ENCODE peak calls at places on chromosomes 3 and 15, in seven cellular contexts. One of them, this sample, is unnamed.

GRCh38 chr3:187521546-187521945 is 148.6 kb downstream of the SST start:
- DNase-seq in cardiac muscle cell: no peak
- DNase-seq in body of pancreas: no peak
- DNase-seq in neuronal stem cell: no peak
- DNase-seq in transverse colon: no peak
- DNase-seq in left lung: no peak
- DNase-seq in ovary: no peak
- DNase-seq in this sample: no peak

GRCh38 chr3:27467545-27467944 is 16.6 kb downstream of the SLC4A7 start:
- DNase-seq in cardiac muscle cell: peak; percentile 2
- DNase-seq in body of pancreas: no peak
- DNase-seq in neuronal stem cell: no peak
- DNase-seq in transverse colon: no peak
- DNase-seq in left lung: no peak
- DNase-seq in ovary: no peak
- DNase-seq in this sample: no peak

GRCh38 chr3:157520485-157521184 is 17.4 kb upstream of the VEPH1 start:
- DNase-seq in cardiac muscle cell: no peak
- DNase-seq in body of pancreas: no peak
- DNase-seq in neuronal stem cell: no peak
- DNase-seq in transverse colon: no peak
- DNase-seq in left lung: no peak
- DNase-seq in ovary: no peak
- DNase-seq in this sample: no peak

GRCh38 chr3:95815828-95816227 is 998.6 kb upstream of the EPHA6 start:
- DNase-seq in cardiac muscle cell: no peak
- DNase-seq in body of pancreas: no peak
- DNase-seq in neuronal stem cell: no peak
- DNase-seq in transverse colon: no peak
- DNase-seq in left lung: no peak
- DNase-seq in ovary: no peak
- DNase-seq in this sample: no peak

GRCh38 chr15:62323353-62323752 is 158.3 kb upstream of the C2CD4B start:
- DNase-seq in cardiac muscle cell: no peak
- DNase-seq in body of pancreas: no peak
- DNase-seq in neuronal stem cell: no peak
- DNase-seq in transverse colon: no peak
- DNase-seq in left lung: no peak
- DNase-seq in ovary: no peak
- DNase-seq in this sample: no peak

GRCh38 chr15:43912991-43913927 is 86.5 kb downstream of the WDR76 start:
- DNase-seq in cardiac muscle cell: no peak
- DNase-seq in body of pancreas: no peak
- DNase-seq in neuronal stem cell: no peak
- DNase-seq in transverse colon: no peak
- DNase-seq in left lung: no peak
- DNase-seq in ovary: peak; percentile 38
- DNase-seq in this sample: no peak

GRCh38 chr3:14282001-14282705 is 103.5 kb downstream of the LSM3 start:
- DNase-seq in cardiac muscle cell: no peak
- DNase-seq in body of pancreas: no peak
- DNase-seq in neuronal stem cell: no peak
- DNase-seq in transverse colon: no peak
- DNase-seq in left lung: no peak
- DNase-seq in ovary: no peak
- DNase-seq in this sample: no peak

GRCh38 chr15:25408428-25408827 is 30.4 kb downstream of the UBE3A start:
- DNase-seq in cardiac muscle cell: no peak
- DNase-seq in body of pancreas: no peak
- DNase-seq in neuronal stem cell: no peak
- DNase-seq in transverse colon: no peak
- DNase-seq in left lung: no peak
- DNase-seq in ovary: no peak
- DNase-seq in this sample: no peak

GRCh38 chr3:38614651-38615352 is 34.7 kb downstream of the SCN5A start:
- DNase-seq in cardiac muscle cell: no peak
- DNase-seq in body of pancreas: no peak
- DNase-seq in neuronal stem cell: no peak
- DNase-seq in transverse colon: no peak
- DNase-seq in left lung: no peak
- DNase-seq in ovary: no peak
- DNase-seq in this sample: no peak

GRCh38 chr3:171348121-171348520 is 112.1 kb downstream of the TNIK start:
- DNase-seq in cardiac muscle cell: no peak
- DNase-seq in body of pancreas: no peak
- DNase-seq in neuronal stem cell: no peak
- DNase-seq in transverse colon: no peak
- DNase-seq in left lung: no peak
- DNase-seq in ovary: no peak
- DNase-seq in this sample: no peak

GRCh38 chr3:24110051-24110450 is 165.0 kb downstream of the NR1D2 start:
- DNase-seq in cardiac muscle cell: no peak
- DNase-seq in body of pancreas: no peak
- DNase-seq in neuronal stem cell: no peak
- DNase-seq in transverse colon: no peak
- DNase-seq in left lung: no peak
- DNase-seq in ovary: no peak
- DNase-seq in this sample: no peak

GRCh38 chr3:50953825-50954224 is 279.1 kb downstream of the DOCK3 start:
- DNase-seq in cardiac muscle cell: no peak
- DNase-seq in body of pancreas: no peak
- DNase-seq in neuronal stem cell: no peak
- DNase-seq in transverse colon: no peak
- DNase-seq in left lung: no peak
- DNase-seq in ovary: no peak
- DNase-seq in this sample: no peak

GRCh38 chr3:64266065-64266874 is 41.0 kb upstream of the PRICKLE2 start:
- DNase-seq in cardiac muscle cell: no peak
- DNase-seq in body of pancreas: peak; percentile 13
- DNase-seq in neuronal stem cell: no peak
- DNase-seq in transverse colon: peak; percentile 16
- DNase-seq in left lung: no peak
- DNase-seq in ovary: peak; percentile 62
- DNase-seq in this sample: peak; percentile 19

GRCh38 chr3:140602781-140603180 is 75.1 kb upstream of the TRIM42 start:
- DNase-seq in cardiac muscle cell: no peak
- DNase-seq in body of pancreas: no peak
- DNase-seq in neuronal stem cell: no peak
- DNase-seq in transverse colon: no peak
- DNase-seq in left lung: no peak
- DNase-seq in ovary: no peak
- DNase-seq in this sample: no peak

GRCh38 chr3:73602171-73602570 is 22.6 kb downstream of the PDZRN3 start:
- DNase-seq in cardiac muscle cell: no peak
- DNase-seq in body of pancreas: no peak
- DNase-seq in neuronal stem cell: no peak
- DNase-seq in transverse colon: no peak
- DNase-seq in left lung: no peak
- DNase-seq in ovary: no peak
- DNase-seq in this sample: no peak

GRCh38 chr3:73605388-73605787 is 19.4 kb downstream of the PDZRN3 start:
- DNase-seq in cardiac muscle cell: no peak
- DNase-seq in body of pancreas: no peak
- DNase-seq in neuronal stem cell: no peak
- DNase-seq in transverse colon: no peak
- DNase-seq in left lung: no peak
- DNase-seq in ovary: no peak
- DNase-seq in this sample: no peak

GRCh38 chr3:73604491-73604890 is 20.2 kb downstream of the PDZRN3 start:
- DNase-seq in cardiac muscle cell: no peak
- DNase-seq in body of pancreas: no peak
- DNase-seq in neuronal stem cell: no peak
- DNase-seq in transverse colon: no peak
- DNase-seq in left lung: no peak
- DNase-seq in ovary: no peak
- DNase-seq in this sample: no peak

GRCh38 chr3:73605861-73606260 is 18.9 kb downstream of the PDZRN3 start:
- DNase-seq in cardiac muscle cell: no peak
- DNase-seq in body of pancreas: no peak
- DNase-seq in neuronal stem cell: no peak
- DNase-seq in transverse colon: no peak
- DNase-seq in left lung: no peak
- DNase-seq in ovary: no peak
- DNase-seq in this sample: no peak

DNA sequence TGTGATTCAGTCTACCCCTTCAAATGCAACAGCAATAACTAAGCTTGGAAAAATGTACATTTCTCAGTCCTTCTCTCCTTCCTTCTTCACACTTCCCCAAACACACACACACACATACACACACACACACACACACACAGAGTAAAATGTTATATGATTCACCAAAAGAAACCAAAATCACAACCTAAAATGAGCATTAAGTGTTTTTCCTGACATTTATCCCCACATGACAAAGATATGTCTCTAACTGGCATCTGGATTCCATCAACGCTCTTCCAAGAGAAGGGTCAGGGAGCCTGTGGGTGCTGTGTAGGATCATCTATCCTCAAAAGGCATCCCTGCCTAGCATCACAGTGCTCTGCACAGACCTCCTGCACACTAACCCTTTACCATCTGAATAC is 21.0 kb downstream of the PDZRN3 start:
- DNase-seq in cardiac muscle cell: no peak
- DNase-seq in body of pancreas: no peak
- DNase-seq in neuronal stem cell: no peak
- DNase-seq in transverse colon: no peak
- DNase-seq in left lung: no peak
- DNase-seq in ovary: no peak
- DNase-seq in this sample: no peak
- H3K4me3 ChIP-seq in cardiac muscle cell: no peak overlapping the region
- H3K4me3 ChIP-seq in body of pancreas: no peak overlapping the region
- H3K4me3 ChIP-seq in neuronal stem cell: no peak overlapping the region
- H3K4me3 ChIP-seq in transverse colon: no peak overlapping the region
- H3K4me3 ChIP-seq in left lung: no peak overlapping the region
- H3K4me3 ChIP-seq in ovary: no peak overlapping the region
- H3K4me3 ChIP-seq in this sample: no peak overlapping the region

GRCh38 chr3:169787791-169788190 is 14.6 kb downstream of the MYNN start:
- DNase-seq in cardiac muscle cell: no peak
- DNase-seq in body of pancreas: no peak
- DNase-seq in neuronal stem cell: no peak
- DNase-seq in transverse colon: no peak
- DNase-seq in left lung: no peak
- DNase-seq in ovary: no peak
- DNase-seq in this sample: no peak

GRCh38 chr3:169792359-169792758 is 19.2 kb downstream of the MYNN start:
- DNase-seq in cardiac muscle cell: no peak
- DNase-seq in body of pancreas: no peak
- DNase-seq in neuronal stem cell: no peak
- DNase-seq in transverse colon: no peak
- DNase-seq in left lung: no peak
- DNase-seq in ovary: no peak
- DNase-seq in this sample: no peak

GRCh38 chr3:169790687-169791429 is 17.7 kb downstream of the MYNN start:
- DNase-seq in cardiac muscle cell: no peak
- DNase-seq in body of pancreas: no peak
- DNase-seq in neuronal stem cell: no peak
- DNase-seq in transverse colon: no peak
- DNase-seq in left lung: no peak
- DNase-seq in ovary: no peak
- DNase-seq in this sample: no peak

GRCh38 chr3:169781209-169781855 is 8.1 kb downstream of the MYNN start:
- DNase-seq in cardiac muscle cell: no peak
- DNase-seq in body of pancreas: no peak
- DNase-seq in neuronal stem cell: no peak
- DNase-seq in transverse colon: no peak
- DNase-seq in left lung: no peak
- DNase-seq in ovary: no peak
- DNase-seq in this sample: no peak

DNA sequence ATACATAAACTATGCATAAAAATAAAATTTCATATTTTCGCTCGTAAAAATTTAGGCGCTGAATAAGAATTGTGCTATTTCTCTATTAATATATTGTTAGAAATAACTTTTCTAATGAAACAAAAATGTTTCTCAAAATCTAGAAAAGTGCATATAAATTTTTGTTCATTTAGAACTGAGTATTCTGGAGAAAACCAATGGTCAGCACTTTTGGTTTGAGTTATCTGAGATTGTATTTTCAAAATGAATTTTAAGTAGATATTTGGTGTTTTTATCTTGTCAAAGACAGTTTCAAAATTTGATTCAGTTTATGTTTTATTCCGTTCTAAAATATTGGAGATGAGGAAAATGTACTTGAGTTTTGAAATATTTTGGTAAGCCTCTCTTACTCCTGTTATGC is 13.9 kb downstream of the MYNN start:
- DNase-seq in cardiac muscle cell: no peak
- DNase-seq in body of pancreas: no peak
- DNase-seq in neuronal stem cell: no peak
- DNase-seq in transverse colon: no peak
- DNase-seq in left lung: no peak
- DNase-seq in ovary: no peak
- DNase-seq in this sample: no peak
- H3K4me1 ChIP-seq in cardiac muscle cell: no peaks in the 10 kb centered on the region
- H3K4me1 ChIP-seq in body of pancreas: no peaks in the 10 kb centered on the region
- H3K4me1 ChIP-seq in neuronal stem cell: no peaks in the 10 kb centered on the region
- H3K4me1 ChIP-seq in transverse colon: no peaks in the 10 kb centered on the region
- H3K4me1 ChIP-seq in left lung: no peaks in the 10 kb centered on the region
- H3K4me1 ChIP-seq in ovary: no peaks in the 10 kb centered on the region
- H3K4me1 ChIP-seq in this sample: no peaks in the 10 kb centered on the region

GRCh38 chr3:9817437-9817836 is 7.4 kb downstream of the TTLL3 start:
- DNase-seq in cardiac muscle cell: no peak
- DNase-seq in body of pancreas: no peak
- DNase-seq in neuronal stem cell: no peak
- DNase-seq in transverse colon: no peak
- DNase-seq in left lung: no peak
- DNase-seq in ovary: no peak
- DNase-seq in this sample: no peak
- H3K4me3 ChIP-seq in cardiac muscle cell: no peak overlapping the region
- H3K4me3 ChIP-seq in body of pancreas: no peak overlapping the region
- H3K4me3 ChIP-seq in neuronal stem cell: no peak overlapping the region
- H3K4me3 ChIP-seq in transverse colon: no peak overlapping the region
- H3K4me3 ChIP-seq in left lung: no peak overlapping the region
- H3K4me3 ChIP-seq in ovary: no peak overlapping the region
- H3K4me3 ChIP-seq in this sample: no peak overlapping the region

GRCh38 chr3:195932418-195933043 is 24.2 kb upstream of the TNK2 start:
- DNase-seq in cardiac muscle cell: no peak
- DNase-seq in body of pancreas: no peak
- DNase-seq in neuronal stem cell: no peak
- DNase-seq in transverse colon: no peak
- DNase-seq in left lung: no peak
- DNase-seq in ovary: no peak
- DNase-seq in this sample: no peak

GRCh38 chr3:195931582-195932273 is 23.4 kb upstream of the TNK2 start:
- DNase-seq in cardiac muscle cell: no peak
- DNase-seq in body of pancreas: no peak
- DNase-seq in neuronal stem cell: no peak
- DNase-seq in transverse colon: no peak
- DNase-seq in left lung: no peak
- DNase-seq in ovary: no peak
- DNase-seq in this sample: no peak

GRCh38 chr3:195925746-195926145 is 17.4 kb upstream of the TNK2 start:
- DNase-seq in cardiac muscle cell: no peak
- DNase-seq in body of pancreas: no peak
- DNase-seq in neuronal stem cell: no peak
- DNase-seq in transverse colon: no peak
- DNase-seq in left lung: no peak
- DNase-seq in ovary: no peak
- DNase-seq in this sample: no peak

DNA sequence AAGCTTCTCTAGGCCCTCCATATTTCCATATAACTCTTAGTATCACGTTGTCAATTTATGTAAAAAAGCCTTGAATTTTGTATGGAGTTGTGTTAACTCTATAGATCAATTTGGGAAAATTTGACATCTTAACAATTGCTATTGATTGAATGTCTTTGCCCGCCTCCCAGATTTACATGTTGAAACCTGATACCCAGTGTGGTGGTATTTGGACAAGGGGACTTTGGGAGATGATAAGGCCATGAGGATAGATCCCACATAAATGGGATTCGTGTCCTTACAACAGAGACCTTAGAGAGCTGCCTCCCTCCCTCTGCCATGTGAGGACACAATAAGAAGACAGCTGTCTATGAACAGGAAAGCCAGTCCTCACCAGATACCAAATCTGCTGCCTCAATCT is 21.1 kb upstream of the TNK2 start:
- DNase-seq in cardiac muscle cell: no peak
- DNase-seq in body of pancreas: no peak
- DNase-seq in neuronal stem cell: no peak
- DNase-seq in transverse colon: no peak
- DNase-seq in left lung: no peak
- DNase-seq in ovary: no peak
- DNase-seq in this sample: no peak
- H3K4me1 ChIP-seq in cardiac muscle cell: peaks cover 5% of the 10 kb centered on the region
- H3K4me1 ChIP-seq in body of pancreas: no peaks in the 10 kb centered on the region
- H3K4me1 ChIP-seq in neuronal stem cell: peaks cover 4% of the 10 kb centered on the region
- H3K4me1 ChIP-seq in transverse colon: no peaks in the 10 kb centered on the region
- H3K4me1 ChIP-seq in left lung: no peaks in the 10 kb centered on the region
- H3K4me1 ChIP-seq in ovary: no peaks in the 10 kb centered on the region
- H3K4me1 ChIP-seq in this sample: no peaks in the 10 kb centered on the region

This sample was measured in colonic mucosa.